ENCODE peak calls at places on chromosomes 11 and 22, in nine cellular contexts. B is HFFc6; J is GM04504; H is RCC 7860; Y is ovary; Z is left ventricle myocardium inferior; I is AG09319; V is stimulated activated CD4-positive, alpha-beta T cell treated with anti-CD3 and anti-CD28 coated beads, Interleukin-15, amount 100 ng/mL, for 24 hours; M is activated naive CD4-positive, alpha-beta T cell treated with anti-CD3 and anti-CD28 coated beads, Interleukin-2, amount 50 U/mL, for 72 hours. T is an unnamed sample.

GRCh38 chr11:113507341-113507740 is 32.1 kb upstream of the DRD2 start:
- DNase-seq in J (no peak), I (no peak), V (no peak), Y (no peak), Z (no peak), B (no peak), H (no peak), M (no peak), T (no peak)

GRCh38 chr22:24703101-24703500 is 71.4 kb downstream of the PIWIL3 start:
- DNase-seq in Z (peak), H (no peak), Y (no peak), I (no peak), M (no peak), J (no peak), B (no peak), V (no peak), T (no peak)

GRCh38 chr22:32717337-32718240 is 83.9 kb upstream of the TIMP3 start:
- DNase-seq in V (no peak), B (no peak), Z (peak), H (no peak), M (no peak), J (no peak), I (no peak), Y (no peak), T (no peak)

GRCh38 chr11:44711113-44711512 is 15.6 kb upstream of the TSPAN18 start:
- DNase-seq in V (no peak), B (no peak), H (no peak), Y (no peak), J (no peak), Z (no peak), I (no peak), M (no peak), T (no peak)

GRCh38 chr11:96073536-96073935 is 149.6 kb upstream of the MTMR2 start:
- DNase-seq in H (peak), V (no peak), Y (no peak), J (no peak), I (no peak), M (no peak), Z (no peak), B (no peak), T (no peak)

GRCh38 chr11:30282289-30282631 is 40.6 kb upstream of the ARL14EP start:
- DNase-seq in Y (no peak), V (peak), H (no peak), J (no peak), I (no peak), B (no peak), Z (no peak), M (no peak), T (no peak)

GRCh38 chr11:18384157-18384641 is 10.2 kb upstream of the LDHA start:
- DNase-seq in Z (peak), V (no peak), I (peak), Y (peak), M (no peak), H (peak), B (peak), J (peak), T (peak)

GRCh38 chr22:37220543-37220968 is 8.3 kb upstream of the SSTR3 start:
- DNase-seq in J (no peak), B (no peak), M (no peak), Y (no peak), Z (no peak), I (no peak), H (no peak), V (peak), T (no peak)

GRCh38 chr11:121513807-121514206 is 61.0 kb upstream of the SORL1-AS1 start:
- DNase-seq in V (no peak), M (no peak), J (no peak), B (no peak), Z (no peak), Y (no peak), I (no peak), H (no peak), T (no peak)

GRCh38 chr11:34316347-34317037 is 41.3 kb downstream of the ABTB2 start:
- DNase-seq in J (no peak), Z (no peak), Y (no peak), V (no peak), B (no peak), H (no peak), I (no peak), M (no peak), T (no peak)

GRCh38 chr11:75719089-75719638 is 1.5 kb downstream of the MOGAT2 start:
- DNase-seq in I (no peak), M (no peak), V (no peak), J (no peak), B (no peak), Y (no peak), Z (no peak), H (no peak), T (no peak)

GRCh38 chr11:41431784-41432183 is 27.7 kb downstream of the LRRC4C start:
- DNase-seq in I (no peak), M (no peak), B (no peak), H (peak), V (no peak), J (no peak), Y (no peak), Z (no peak), T (peak)

GRCh38 chr11:10118830-10119229 is 175.2 kb downstream of the SBF2 start:
- DNase-seq in Y (no peak), V (no peak), M (no peak), H (no peak), J (no peak), I (no peak), B (no peak), Z (no peak), T (no peak)

GRCh38 chr22:39144101-39144815 is 8.2 kb downstream of the CBX7 start:
- DNase-seq in H (peak), M (peak), V (peak), I (no peak), B (peak), Z (no peak), Y (no peak), J (peak), T (no peak)

GRCh38 chr11:14418801-14419417 is 59.9 kb upstream of the RRAS2 start:
- DNase-seq in H (peak), I (no peak), M (no peak), Y (no peak), V (no peak), J (no peak), Z (no peak), B (no peak), T (no peak)

GRCh38 chr11:110463153-110463552 is 33.4 kb downstream of the FDX1 start:
- DNase-seq in I (peak), B (peak), Z (peak), M (peak), Y (peak), J (no peak), V (peak), H (no peak), T (peak)

GRCh38 chr22:36480941-36481392 is 473 bp downstream of the TXN2 start:
- DNase-seq in V (no peak), I (no peak), B (no peak), J (no peak), Y (no peak), Z (no peak), M (no peak), H (no peak), T (no peak)

GRCh38 chr22:47337161-47337621 is 574.7 kb downstream of the TBC1D22A start:
- DNase-seq in J (peak), Z (no peak), H (peak), B (peak), M (no peak), Y (no peak), I (no peak), V (no peak), T (peak)

GRCh38 chr11:45560153-45560934 is 105.1 kb downstream of the CHST1 start:
- DNase-seq in V (no peak), Y (no peak), H (no peak), B (no peak), M (no peak), Z (peak), J (no peak), I (no peak), T (no peak)

GRCh38 chr22:46368871-46369715 is 33.6 kb downstream of the TRMU start:
- DNase-seq in M (no peak), H (no peak), I (no peak), J (no peak), Y (no peak), B (no peak), V (no peak), Z (no peak), T (no peak)

GRCh38 chr11:116605543-116605942 is 167.2 kb downstream of the BUD13 start:
- DNase-seq in Y (no peak), B (no peak), M (peak), Z (no peak), V (peak), J (no peak), I (no peak), H (peak), T (peak)